ENCODE peak calls at places on chromosomes 12 and 14, in six cellular contexts. P is IMR-90, D is cardiac muscle cell, K is PC-9, C is uterus, B is spleen. H is an unnamed sample.

GRCh38 chr12:107288414-107289125 is 195.2 kb upstream of the CRY1 start:
- DNase-seq in P (no peak), D (no peak), K (no peak), C (no peak), B (no peak), H (no peak)

GRCh38 chr12:16323010-16323409 is 24.4 kb upstream of the MGST1 start:
- DNase-seq in P (peak), D (no peak), K (no peak), C (no peak), B (no peak), H (no peak)

GRCh38 chr12:31749024-31749704 is 20.3 kb upstream of the AMN1 start:
- DNase-seq in P (peak), D (no peak), K (peak), C (peak), B (peak), H (peak)

GRCh38 chr14:101600891-101601602 is 39.8 kb downstream of the DIO3 start:
- DNase-seq in P (no peak), D (no peak), K (peak), C (peak), B (peak), H (no peak)

GRCh38 chr12:110627500-110628195 is 13.7 kb downstream of the TCTN1 start:
- DNase-seq in P (no peak), D (no peak), K (no peak), C (no peak), B (no peak), H (no peak)

GRCh38 chr12:122309564-122310121 is 43.3 kb upstream of the VPS33A start:
- DNase-seq in P (peak), D (no peak), K (no peak), C (no peak), B (no peak), H (no peak)

GRCh38 chr12:124586756-124587155 is 19.3 kb upstream of the NCOR2 start:
- DNase-seq in P (no peak), D (no peak), K (no peak), C (no peak), B (no peak), H (no peak)

GRCh38 chr14:105180598-105181528 is at the start of gene NUDT14:
- DNase-seq in P (peak), D (peak), K (peak), C (no peak), B (peak), H (no peak)

GRCh38 chr12:5827591-5827990 is 117.5 kb downstream of the ANO2 start:
- DNase-seq in P (no peak), D (no peak), K (no peak), C (no peak), B (no peak), H (no peak)

GRCh38 chr14:73761621-73762355 is 47.6 kb upstream of the PNMA1 start:
- DNase-seq in P (no peak), D (no peak), K (no peak), C (no peak), B (no peak), H (no peak)

GRCh38 chr12:124396544-124397398 is 101.9 kb downstream of the RFLNA start:
- DNase-seq in P (no peak), D (no peak), K (no peak), C (peak), B (no peak), H (no peak)

GRCh38 chr14:73977896-73978295 is 27.8 kb downstream of the COQ6 start:
- DNase-seq in P (peak), D (no peak), K (no peak), C (no peak), B (no peak), H (no peak)

GRCh38 chr14:74846168-74846567 is 29.8 kb downstream of the PROX2 start:
- DNase-seq in P (peak), D (no peak), K (no peak), C (no peak), B (no peak), H (no peak)

GRCh38 chr14:47425302-47425701 is 250.1 kb downstream of the MDGA2 start:
- DNase-seq in P (no peak), D (no peak), K (no peak), C (no peak), B (no peak), H (no peak)

GRCh38 chr14:72318648-72319047 is 386.4 kb downstream of the RGS6 start:
- DNase-seq in P (no peak), D (no peak), K (no peak), C (no peak), B (no peak), H (no peak)

GRCh38 chr12:46554461-46554860 is 181.9 kb upstream of the SLC38A2 start:
- DNase-seq in P (no peak), D (no peak), K (no peak), C (no peak), B (no peak), H (no peak)

GRCh38 chr12:19978193-19978592 is 390.1 kb upstream of the PDE3A start:
- DNase-seq in P (peak), D (no peak), K (no peak), C (no peak), B (no peak), H (no peak)

GRCh38 chr12:19120795-19121194 is 8.7 kb upstream of the PLEKHA5 start:
- DNase-seq in P (peak), D (no peak), K (no peak), C (no peak), B (no peak), H (no peak)

GRCh38 chr12:92698466-92698865 is 4.3 kb upstream of the PLEKHG7 start:
- DNase-seq in P (no peak), D (no peak), K (no peak), C (no peak), B (no peak), H (no peak)

GRCh38 chr12:92706594-92706993 is 3.8 kb downstream of the PLEKHG7 start:
- DNase-seq in P (no peak), D (no peak), K (no peak), C (no peak), B (no peak), H (no peak)

GRCh38 chr12:92701441-92701840 is 1.3 kb upstream of the PLEKHG7 start:
- DNase-seq in P (no peak), D (no peak), K (no peak), C (no peak), B (no peak), H (no peak)

GRCh38 chr12:92703777-92704176 is 988 bp downstream of the PLEKHG7 start:
- DNase-seq in P (no peak), D (no peak), K (no peak), C (no peak), B (no peak), H (no peak)

GRCh38 chr12:92702754-92703679 is at the start of gene PLEKHG7:
- DNase-seq in P (no peak), D (no peak), K (no peak), C (no peak), B (peak), H (no peak)
- H3K4me3 ChIP-seq in P (no peak), D (no peak), K (no peak), C (no peak), B (peak), H (peak)

GRCh38 chr12:12265571-12266388 is 1.1 kb downstream of the LRP6 start:
- DNase-seq in P (peak), D (peak), K (peak), C (no peak), B (no peak), H (no peak)

GRCh38 chr12:12267801-12268200 is 957 bp upstream of the LRP6 start:
- DNase-seq in P (no peak), D (no peak), K (peak), C (no peak), B (no peak), H (no peak)

GRCh38 chr12:12265035-12265434 is 1.8 kb downstream of the LRP6 start:
- DNase-seq in P (no peak), D (no peak), K (no peak), C (no peak), B (no peak), H (no peak)

GRCh38 chr12:12266389-12266872 is 413 bp downstream of the LRP6 start:
- DNase-seq in P (no peak), D (peak), K (no peak), C (peak), B (no peak), H (no peak)

GRCh38 chr12:12266873-12267634 is at the start of gene LRP6:
- DNase-seq in P (peak), D (peak), K (peak), C (peak), B (peak), H (peak)
- H3K27ac ChIP-seq in P (peak), D (peak), K (peak), C (peak), B (peak), H (peak)

GRCh38 chr12:10716704-10717315 is 6.3 kb downstream of the YBX3 start:
- DNase-seq in P (peak), D (no peak), K (peak), C (peak), B (peak), H (no peak)

GRCh38 chr12:10716277-10716676 is 6.8 kb downstream of the YBX3 start:
- DNase-seq in P (no peak), D (no peak), K (no peak), C (no peak), B (no peak), H (no peak)

GRCh38 chr12:10715491-10715890 is 7.6 kb downstream of the YBX3 start:
- DNase-seq in P (no peak), D (no peak), K (no peak), C (no peak), B (no peak), H (no peak)

GRCh38 chr12:10718279-10718821 is 4.8 kb downstream of the YBX3 start:
- DNase-seq in P (peak), D (peak), K (no peak), C (no peak), B (no peak), H (no peak)

GRCh38 chr12:10717410-10717809 is 5.7 kb downstream of the YBX3 start:
- DNase-seq in P (peak), D (no peak), K (no peak), C (no peak), B (no peak), H (no peak)
- H3K4me3 ChIP-seq in P (peak), D (no peak), K (peak), C (no peak), B (no peak), H (peak)

DNA sequence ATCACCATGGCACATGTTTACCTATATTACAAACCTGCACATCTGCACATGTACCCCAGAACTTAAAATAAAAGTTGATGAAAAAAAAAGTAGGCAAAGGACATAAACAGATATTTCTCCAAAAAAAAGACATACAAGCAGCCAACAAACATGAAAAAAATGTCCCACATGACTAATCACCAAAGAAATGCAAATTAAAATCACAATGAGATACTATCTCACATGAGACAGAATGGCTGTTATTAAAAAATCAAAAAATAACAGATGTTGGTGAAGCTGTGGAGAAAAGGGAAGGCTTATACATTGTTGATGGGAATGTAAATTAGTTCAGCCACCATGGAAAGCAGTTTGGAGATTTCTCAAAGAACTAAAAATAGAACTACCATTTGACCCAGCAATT is 68.0 kb upstream of the FAR2 start:
- DNase-seq in P (no peak), D (no peak), K (no peak), C (no peak), B (no peak), H (no peak)
- H3K27ac ChIP-seq in P (no peak), D (no peak), K (no peak), C (no peak), B (no peak), H (no peak)

GRCh38 chr12:3115078-3115477 is 37.9 kb downstream of the TSPAN9 start:
- DNase-seq in P (no peak), D (no peak), K (no peak), C (no peak), B (no peak), H (no peak)

GRCh38 chr12:3116106-3116898 is 39.1 kb downstream of the TSPAN9 start:
- DNase-seq in P (peak), D (no peak), K (no peak), C (no peak), B (no peak), H (no peak)

GRCh38 chr12:3119192-3119744 is 42.1 kb downstream of the TSPAN9 start:
- DNase-seq in P (no peak), D (no peak), K (no peak), C (no peak), B (no peak), H (no peak)

GRCh38 chr12:3117628-3118027 is 40.4 kb downstream of the TSPAN9 start:
- DNase-seq in P (peak), D (no peak), K (no peak), C (no peak), B (no peak), H (no peak)

GRCh38 chr12:3117144-3117581 is 40.0 kb downstream of the TSPAN9 start:
- DNase-seq in P (peak), D (no peak), K (no peak), C (peak), B (no peak), H (no peak)
- H3K4me3 ChIP-seq in P (no peak), D (no peak), K (no peak), C (no peak), B (no peak), H (peak)

DNA sequence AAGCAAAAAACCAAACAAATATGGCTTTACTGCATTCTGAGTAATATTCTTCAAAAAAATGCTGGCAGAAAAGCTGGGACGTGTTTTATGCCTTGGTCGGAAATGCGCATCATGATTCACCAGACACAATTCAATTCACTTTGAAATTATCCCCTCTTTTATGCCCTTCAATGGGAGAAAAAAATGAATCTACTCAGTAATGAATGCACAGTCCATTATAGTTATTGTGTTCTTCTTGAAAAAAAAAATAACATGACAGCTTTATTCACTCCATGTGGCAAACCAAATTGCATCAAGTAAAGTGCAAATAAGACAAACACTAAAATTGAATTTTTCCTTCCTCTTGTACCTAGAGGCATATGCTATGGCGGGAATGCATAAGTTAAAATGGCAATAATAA is 159.4 kb upstream of the IFNG-AS1 start:
- DNase-seq in P (no peak), D (no peak), K (no peak), C (no peak), B (no peak), H (no peak)
- H3K27ac ChIP-seq in P (no peak), D (no peak), K (no peak), C (no peak), B (no peak), H (no peak)

GRCh38 chr12:109308534-109309440 is at the start of gene FOXN4:
- DNase-seq in P (no peak), D (peak), K (no peak), C (no peak), B (no peak), H (no peak)

GRCh38 chr12:109309441-109310246 is 560 bp upstream of the FOXN4 start:
- DNase-seq in P (no peak), D (peak), K (no peak), C (no peak), B (no peak), H (no peak)

GRCh38 chr12:109305547-109305946 is 3.5 kb downstream of the FOXN4 start:
- DNase-seq in P (no peak), D (no peak), K (no peak), C (no peak), B (no peak), H (no peak)

GRCh38 chr12:109307051-109307450 is 2.0 kb downstream of the FOXN4 start:
- DNase-seq in P (no peak), D (no peak), K (no peak), C (no peak), B (no peak), H (no peak)

GRCh38 chr12:109310247-109311125 is 1.4 kb upstream of the FOXN4 start:
- DNase-seq in P (no peak), D (no peak), K (no peak), C (no peak), B (no peak), H (no peak)
- H3K4me3 ChIP-seq in P (no peak), D (peak), K (peak), C (peak), B (peak), H (no peak)

GRCh38 chr14:98725196-98725595 is 546.8 kb downstream of the BCL11B start:
- DNase-seq in P (no peak), D (no peak), K (no peak), C (no peak), B (no peak), H (no peak)

GRCh38 chr14:98724734-98725133 is 547.3 kb downstream of the BCL11B start:
- DNase-seq in P (no peak), D (no peak), K (no peak), C (no peak), B (no peak), H (no peak)

GRCh38 chr14:98726585-98727405 is 545.2 kb downstream of the BCL11B start:
- DNase-seq in P (no peak), D (no peak), K (no peak), C (no peak), B (no peak), H (no peak)

GRCh38 chr14:98725676-98726075 is 546.3 kb downstream of the BCL11B start:
- DNase-seq in P (no peak), D (no peak), K (no peak), C (no peak), B (no peak), H (no peak)

DNA sequence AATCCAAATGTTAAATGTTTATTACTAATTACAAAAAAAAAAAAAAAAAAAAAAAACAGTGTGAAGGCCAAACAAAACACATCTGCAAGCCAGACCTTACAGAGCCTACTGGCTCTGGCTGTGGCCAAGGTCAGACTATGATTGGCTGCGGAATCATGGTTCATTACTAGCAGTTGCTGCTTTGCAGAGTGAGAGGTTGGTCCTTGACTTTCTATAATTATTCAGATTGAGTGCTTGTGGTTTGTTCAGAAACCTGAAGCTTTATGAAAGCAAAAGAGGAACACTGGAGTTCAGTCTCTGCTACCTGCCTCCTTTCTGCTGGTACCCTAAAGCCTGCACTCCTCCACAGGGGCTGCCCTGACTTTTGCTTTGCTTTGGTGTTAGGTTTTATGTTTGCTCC is 550.9 kb downstream of the BCL11B start:
- DNase-seq in P (no peak), D (no peak), K (no peak), C (no peak), B (no peak), H (no peak)
- H3K27ac ChIP-seq in P (no peak), D (no peak), K (no peak), C (no peak), B (no peak), H (no peak)

DNA sequence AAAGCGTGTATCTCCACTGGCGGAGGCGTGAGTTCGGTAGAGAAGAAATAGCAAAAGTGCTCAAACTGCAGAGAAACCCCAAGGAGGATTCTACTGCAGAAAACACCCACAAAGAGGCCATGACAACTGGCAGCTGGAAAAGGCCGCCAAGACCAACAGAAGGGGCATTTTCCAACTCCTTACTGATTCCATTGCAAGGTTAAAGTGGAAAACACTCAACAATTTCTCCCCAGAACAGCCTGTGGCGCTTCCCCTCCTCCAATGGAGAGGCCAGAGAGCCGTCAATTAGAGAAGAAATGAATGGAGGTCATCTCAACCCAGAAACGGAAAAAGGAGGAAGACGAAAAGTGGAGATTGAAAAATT is 618 bp upstream of the ANKRD52 start:
- DNase-seq in P (no peak), D (peak), K (no peak), C (no peak), B (no peak), H (no peak)
- H3K4me3 ChIP-seq in P (peak), D (peak), K (peak), C (peak), B (peak), H (peak)

H was measured in keratinocyte.